ENCODE peak calls at places on chromosomes 4 and X, in four cellular contexts. T is thyroid gland, G is neural crest cell, X is cardiac fibroblast. K is an unnamed sample.

GRCh38 chr4:52750819-52751348 is 341 bp downstream of the ERVMER34-1 start:
- DNase-seq in X (no peak), G (peak), T (peak), K (no peak)

GRCh38 chr4:159283697-159284492 is 181.0 kb downstream of the RAPGEF2 start:
- DNase-seq in T (no peak), X (peak), G (no peak), K (no peak)

GRCh38 chrX:38375888-38376287 is 23.5 kb downstream of the OTC start:
- DNase-seq in X (peak), T (no peak), G (peak), K (no peak)

GRCh38 chr4:85147481-85148076 is 181.1 kb upstream of the WDFY3 start:
- DNase-seq in G (peak), T (peak), X (peak), K (peak)

GRCh38 chrX:18650662-18651061 is 21.2 kb downstream of the RS1 start:
- DNase-seq in G (no peak), X (no peak), T (no peak), K (no peak)

GRCh38 chr4:140092094-140092820 is 61.7 kb downstream of the MAML3 start:
- DNase-seq in X (peak), G (no peak), T (peak), K (no peak)

GRCh38 chrX:31508338-31508737 is 436.5 kb upstream of the FTHL17 start:
- DNase-seq in G (no peak), X (peak), T (no peak), K (no peak)

GRCh38 chr4:156169011-156169410 is 215.3 kb upstream of the CTSO start:
- DNase-seq in X (peak), G (peak), T (peak), K (peak)

GRCh38 chr4:10204401-10205058 is 87.9 kb upstream of the WDR1 start:
- DNase-seq in G (no peak), T (no peak), X (peak), K (no peak)

GRCh38 chrX:39874202-39874816 is 223.4 kb downstream of the BCOR start:
- DNase-seq in T (no peak), G (no peak), X (no peak), K (no peak)

GRCh38 chrX:41332005-41332404 is 2.0 kb upstream of the DDX3X start:
- DNase-seq in X (no peak), G (no peak), T (no peak), K (no peak)

GRCh38 chr4:55574252-55574651 is 17.8 kb downstream of the PDCL2 start:
- DNase-seq in G (no peak), T (no peak), X (no peak), K (no peak)

GRCh38 chr4:26326791-26327190 is 6.0 kb downstream of the RBPJ start:
- DNase-seq in T (no peak), G (no peak), X (peak), K (peak)

GRCh38 chr4:147760176-147760575 is 28.3 kb downstream of the ARHGAP10 start:
- DNase-seq in G (no peak), X (no peak), T (no peak), K (no peak)

GRCh38 chr4:144646523-144647094 is 653 bp downstream of the HHIP start:
- DNase-seq in G (peak), T (no peak), X (peak), K (no peak)

GRCh38 chr4:131304686-131305085 is 1844.4 kb upstream of the PCDH10 start:
- DNase-seq in X (no peak), T (no peak), G (no peak), K (no peak)

GRCh38 chr4:6298035-6298434 is 28.4 kb downstream of the WFS1 start:
- DNase-seq in T (no peak), X (no peak), G (no peak), K (no peak)

GRCh38 chr4:143358923-143359694 is 22.4 kb downstream of the GAB1 start:
- DNase-seq in T (no peak), G (no peak), X (peak), K (no peak)

GRCh38 chr4:188867796-188868195 is 728.6 kb downstream of the TRIML1 start:
- DNase-seq in G (no peak), X (no peak), T (no peak), K (no peak)

GRCh38 chrX:1451676-1452496 is 823 bp downstream of the ASMTL start:
- DNase-seq in X (no peak), T (peak), G (no peak), K (no peak)

GRCh38 chr4:109548655-109549054 is 11.4 kb upstream of the MCUB start:
- DNase-seq in X (peak), T (no peak), G (no peak), K (no peak)

GRCh38 chr4:76087007-76087769 is 12.7 kb downstream of the ART3 start:
- DNase-seq in G (peak), T (peak), X (peak), K (peak)

GRCh38 chr4:133287396-133287795 is 138.3 kb downstream of the PCDH10 start:
- DNase-seq in T (no peak), X (no peak), G (no peak), K (no peak)

GRCh38 chrX:64204252-64204651 is 1.3 kb downstream of the AMER1 start:
- DNase-seq in G (peak), T (no peak), X (no peak), K (no peak)

GRCh38 chr4:78542373-78542772 is 9.2 kb upstream of the ANXA3 start:
- DNase-seq in T (no peak), X (peak), G (no peak), K (no peak)

GRCh38 chrX:40938418-40938817 is 146.8 kb upstream of the USP9X start:
- DNase-seq in T (no peak), G (no peak), X (peak), K (no peak)

GRCh38 chr4:111466821-111467605 is 678.2 kb upstream of the FAM241A start:
- DNase-seq in T (no peak), G (no peak), X (no peak), K (no peak)

GRCh38 chr4:44145868-44146267 is 302.7 kb downstream of the KCTD8 start:
- DNase-seq in G (no peak), T (no peak), X (peak), K (no peak)

GRCh38 chrX:75746891-75747639 is 38.0 kb downstream of the MAGEE2 start:
- DNase-seq in T (peak), X (peak), G (peak), K (no peak)

GRCh38 chr4:151957163-151957562 is 196.4 kb upstream of the GATB start:
- DNase-seq in T (no peak), G (peak), X (no peak), K (no peak)

GRCh38 chr4:138243369-138243768 is 1.2 kb upstream of the SLC7A11 start:
- DNase-seq in X (no peak), G (no peak), T (no peak), K (no peak)

GRCh38 chr4:3231431-3231980 is 17.5 kb upstream of the MSANTD1 start:
- DNase-seq in G (no peak), T (no peak), X (no peak), K (no peak)

GRCh38 chr4:53963336-53963735 is 101.1 kb downstream of the CHIC2 start:
- DNase-seq in G (no peak), X (no peak), T (no peak), K (no peak)

GRCh38 chr4:123649644-123650356 is 253.2 kb downstream of the SPRY1 start:
- DNase-seq in X (peak), T (no peak), G (no peak), K (peak)

GRCh38 chr4:141573678-141574077 is 62.7 kb upstream of the IL15 start:
- DNase-seq in G (no peak), T (no peak), X (no peak), K (no peak)

GRCh38 chr4:17468638-17469221 is 43.2 kb downstream of the QDPR start:
- DNase-seq in T (peak), G (no peak), X (peak), K (peak)

GRCh38 chr4:85769009-85769408 is 294.1 kb downstream of the ARHGAP24 start:
- DNase-seq in G (no peak), X (no peak), T (no peak), K (no peak)

GRCh38 chr4:99221980-99222379 is 2.9 kb upstream of the ADH6 start:
- DNase-seq in G (no peak), T (no peak), X (peak), K (peak)
- TF ChIP-seq CTCF in G (no peak), T (no peak), X (no peak), K (no peak)

GRCh38 chrX:13109811-13110210 is 65.4 kb upstream of the FAM9C start:
- DNase-seq in T (no peak), G (no peak), X (peak), K (no peak)
- TF ChIP-seq CTCF in T (no peak), G (no peak), X (no peak), K (no peak)

DNA sequence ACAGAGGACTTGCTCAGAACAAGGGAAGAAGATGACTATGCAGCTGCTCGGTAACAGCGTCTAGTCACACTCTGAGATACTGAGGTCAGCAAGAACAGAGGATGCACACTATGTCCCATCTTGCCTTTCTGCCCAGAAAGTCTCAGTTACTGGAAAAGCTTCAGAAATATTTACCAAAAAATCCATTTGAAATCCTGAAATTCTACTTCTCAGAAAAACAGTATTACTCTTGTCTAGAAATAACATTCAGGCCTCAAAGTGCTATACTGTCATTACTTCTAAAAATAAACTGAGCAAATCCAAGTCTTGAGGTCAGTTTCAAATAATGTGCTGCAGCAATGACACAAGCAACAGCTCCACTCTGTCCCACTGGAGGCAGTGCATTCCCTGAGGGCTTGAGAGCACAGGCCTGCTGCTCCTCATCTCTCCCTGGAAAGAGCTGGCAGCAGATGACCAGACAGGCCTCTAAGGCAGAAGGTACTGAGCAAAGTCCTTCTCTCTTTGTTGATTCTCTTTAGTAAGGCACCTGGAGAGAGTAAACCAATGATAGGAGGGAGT is 76.9 kb downstream of the CAMK2D start:
- DNase-seq in G (no peak), X (peak), T (peak), K (no peak)
- TF ChIP-seq CTCF in G (peak), X (peak), T (peak), K (peak)

GRCh38 chr4:167622481-167623240 is 388.4 kb upstream of the SPOCK3 start:
- DNase-seq in T (peak), X (peak), G (peak), K (no peak)
- TF ChIP-seq CTCF in T (peak), X (peak), G (peak), K (peak)

K was measured in AG09319.